ENCODE peak calls at places on chromosome 16, in nine cellular contexts. Z, R, T, H, F, N, U, E and K are unnamed samples.

GRCh38 chr16:56847173-56847948 is 17.6 kb upstream of the SLC12A3 start:
- DNase-seq in H (no peak), F (no peak), N (no peak), Z (no peak), T (no peak), R (no peak), U (peak; percentile 30), E (peak; percentile 30), K (no peak)

GRCh38 chr16:75011634-75012307 is 12.9 kb downstream of the ZNRF1 start:
- DNase-seq in T (no peak), U (no peak), E (no peak), R (no peak), F (peak; percentile 94), Z (no peak), H (peak; percentile 23), N (no peak), K (no peak)

GRCh38 chr16:2511128-2511785 is 2.5 kb upstream of the ATP6V0C start:
- DNase-seq in Z (no peak), E (no peak), T (no peak), U (no peak), F (peak; percentile 65), N (no peak), H (peak; percentile 85), R (no peak), K (no peak)

GRCh38 chr16:31016018-31016417 is 5.6 kb upstream of the STX1B start:
- DNase-seq in T (no peak), U (no peak), N (no peak), H (peak; percentile 45), F (no peak), Z (no peak), R (no peak), E (no peak), K (no peak)

GRCh38 chr16:7513429-7513828 is 180.8 kb downstream of the RBFOX1 start:
- DNase-seq in U (no peak), Z (no peak), R (no peak), H (peak; percentile 39), F (no peak), T (no peak), E (no peak), N (peak; percentile 1), K (peak; percentile 7)

GRCh38 chr16:85984947-85985451 is 86.0 kb downstream of the IRF8 start:
- DNase-seq in U (no peak), F (no peak), N (no peak), E (peak; percentile 42), R (no peak), H (no peak), T (no peak), Z (no peak), K (no peak)

GRCh38 chr16:67541391-67542263 is 13.0 kb downstream of the RIPOR1 start:
- DNase-seq in E (no peak), T (no peak), N (peak; percentile 95), R (no peak), H (no peak), Z (no peak), F (no peak), U (no peak), K (no peak)

GRCh38 chr16:83992624-83993023 is 24.6 kb downstream of the NECAB2 start:
- DNase-seq in Z (no peak), N (no peak), F (peak; percentile 80), R (no peak), U (no peak), H (no peak), E (no peak), T (no peak), K (no peak)

GRCh38 chr16:85610059-85610445 is 3.1 kb upstream of the GSE1 start:
- DNase-seq in T (no peak), U (no peak), N (peak; percentile 53), Z (no peak), H (no peak), R (no peak), E (no peak), F (no peak), K (no peak)

GRCh38 chr16:29025218-29025617 is 40.4 kb downstream of the LAT start:
- DNase-seq in Z (no peak), T (peak; percentile 31), E (no peak), H (no peak), F (no peak), R (no peak), N (no peak), U (peak; percentile 38), K (no peak)

GRCh38 chr16:24635900-24636610 is 93.4 kb upstream of the TNRC6A start:
- DNase-seq in E (no peak), T (no peak), U (no peak), H (peak; percentile 99), Z (no peak), N (peak; percentile 4), R (no peak), F (peak; percentile 98), K (no peak)

GRCh38 chr16:49463529-49463928 is 89.9 kb downstream of the C16orf78 start:
- DNase-seq in F (no peak), E (peak; percentile 68), U (peak; percentile 89), Z (peak; percentile 56), R (no peak), N (no peak), H (no peak), T (peak; percentile 62), K (no peak)

GRCh38 chr16:55737966-55738365 is 82.2 kb downstream of the SLC6A2 start:
- DNase-seq in T (no peak), R (no peak), H (no peak), N (no peak), F (no peak), E (no peak), Z (no peak), U (no peak), K (no peak)

GRCh38 chr16:66614161-66614802 is 9.8 kb downstream of the CMTM3 start:
- DNase-seq in E (no peak), F (no peak), Z (no peak), U (no peak), H (no peak), T (no peak), N (no peak), R (no peak), K (no peak)

GRCh38 chr16:31456988-31457360 is 2.3 kb upstream of the ARMC5 start:
- DNase-seq in H (no peak), F (no peak), U (no peak), T (no peak), Z (no peak), N (no peak), E (no peak), R (no peak), K (no peak)

GRCh38 chr16:48687421-48688038 is 77.5 kb upstream of the N4BP1 start:
- DNase-seq in Z (peak; percentile 71), N (peak; percentile 88), R (no peak), F (peak; percentile 76), H (peak; percentile 81), U (peak; percentile 18), E (peak; percentile 70), T (no peak), K (peak; percentile 47)

GRCh38 chr16:86398622-86399021 is 111.7 kb upstream of the FOXF1 start:
- DNase-seq in T (no peak), F (peak; percentile 48), U (no peak), E (no peak), N (no peak), Z (no peak), R (no peak), H (no peak), K (no peak)

GRCh38 chr16:84423416-84423837 is 55.1 kb downstream of the ATP2C2 start:
- DNase-seq in T (no peak), F (peak; percentile 41), E (peak; percentile 50), Z (no peak), U (no peak), H (peak; percentile 64), N (peak; percentile 15), R (no peak), K (peak; percentile 4)

GRCh38 chr16:53153130-53153529 is 98.3 kb downstream of the CHD9 start:
- DNase-seq in E (no peak), U (no peak), T (no peak), Z (no peak), R (no peak), F (no peak), N (no peak), H (no peak), K (no peak)

GRCh38 chr16:84513111-84514065 is 8.9 kb upstream of the MEAK7 start:
- DNase-seq in E (no peak), H (no peak), U (no peak), N (no peak), R (no peak), T (no peak), F (no peak), Z (no peak), K (no peak)

GRCh38 chr16:84228321-84228838 is 11.4 kb downstream of the KCNG4 start:
- DNase-seq in T (no peak), U (no peak), Z (no peak), F (peak; percentile 90), R (no peak), H (peak; percentile 97), E (no peak), N (peak; percentile 19), K (no peak)

GRCh38 chr16:15034266-15035162 is 21.4 kb downstream of the NTAN1 start:
- DNase-seq in H (no peak), R (no peak), F (no peak), T (no peak), N (no peak), Z (no peak), U (no peak), E (no peak), K (no peak)